ENCODE peak calls at places on chromosome X, in ten cellular contexts. P is endodermal cell; N is heart right ventricle; G is HTR-8/SVneo; T is EH; E is NCI-H2081; J is DMS53; X is globus pallidus; K is iPS-NIHi11; L is stimulated activated CD8-positive, alpha-beta memory T cell treated with anti-CD3 and anti-CD28 coated beads, Interleukin-15, amount 100 ng/mL, for 4 hours. I is an unnamed sample.

GRCh38 chrX:20515841-20516461 is 249.2 kb upstream of the RPS6KA3 start:
- DNase-seq in P (no peak), N (no peak), G (peak), T (peak), E (no peak), J (peak), X (no peak), K (peak), L (no peak), I (peak)

GRCh38 chrX:69234624-69235023 is 69.4 kb upstream of the PJA1 start:
- DNase-seq in P (no peak), N (no peak), G (no peak), T (no peak), E (no peak), J (no peak), X (no peak), K (no peak), L (no peak), I (no peak)

GRCh38 chrX:44235534-44235933 is 107.9 kb downstream of the EFHC2 start:
- DNase-seq in P (no peak), N (no peak), G (no peak), T (no peak), E (no peak), J (no peak), X (no peak), K (no peak), L (no peak), I (no peak)

GRCh38 chrX:130171446-130172126 is at the start of gene RAB33A:
- DNase-seq in P (peak), N (peak), G (no peak), T (peak), E (no peak), J (peak), X (peak), K (peak), L (no peak), I (peak)

GRCh38 chrX:126395909-126396308 is 156.7 kb downstream of the DCAF12L1 start:
- DNase-seq in P (no peak), N (no peak), G (no peak), T (no peak), E (no peak), J (no peak), X (no peak), K (no peak), L (no peak), I (no peak)

GRCh38 chrX:154300815-154301214 is 5.2 kb downstream of the TKTL1 start:
- DNase-seq in P (no peak), N (no peak), G (no peak), T (no peak), E (no peak), J (no peak), X (no peak), K (no peak), L (no peak), I (no peak)

GRCh38 chrX:114905251-114905650 is 112.2 kb downstream of the IL13RA2 start:
- DNase-seq in P (no peak), N (no peak), G (no peak), T (no peak), E (no peak), J (peak), X (no peak), K (no peak), L (no peak), I (no peak)

GRCh38 chrX:30620980-30621716 is 32.1 kb upstream of the GK start:
- DNase-seq in P (no peak), N (peak), G (peak), T (peak), E (no peak), J (peak), X (no peak), K (no peak), L (no peak), I (peak)

GRCh38 chrX:46279214-46279924 is 265.9 kb downstream of the ZNF674 start:
- DNase-seq in P (no peak), N (no peak), G (no peak), T (peak), E (peak), J (no peak), X (no peak), K (peak), L (no peak), I (peak)

GRCh38 chrX:148938348-148938747 is 437.9 kb downstream of the AFF2 start:
- DNase-seq in P (no peak), N (no peak), G (no peak), T (no peak), E (no peak), J (no peak), X (no peak), K (no peak), L (no peak), I (no peak)

GRCh38 chrX:29530520-29530919 is 684.8 kb upstream of the MAGEB2 start:
- DNase-seq in P (no peak), N (no peak), G (peak), T (peak), E (no peak), J (no peak), X (no peak), K (no peak), L (no peak), I (no peak)

GRCh38 chrX:69000857-69001256 is 164.4 kb downstream of the PJA1 start:
- DNase-seq in P (no peak), N (no peak), G (no peak), T (no peak), E (no peak), J (no peak), X (no peak), K (no peak), L (no peak), I (no peak)

GRCh38 chrX:19332983-19333382 is 10.7 kb upstream of the PDHA1 start:
- DNase-seq in P (peak), N (peak), G (no peak), T (peak), E (peak), J (peak), X (no peak), K (no peak), L (no peak), I (peak)

GRCh38 chrX:118579417-118579816 is 83.8 kb downstream of the DOCK11 start:
- DNase-seq in P (no peak), N (no peak), G (no peak), T (no peak), E (no peak), J (no peak), X (no peak), K (no peak), L (no peak), I (no peak)

GRCh38 chrX:70454441-70455365 is 10.1 kb downstream of the DLG3 start:
- DNase-seq in P (peak), N (peak), G (peak), T (peak), E (peak), J (peak), X (no peak), K (peak), L (no peak), I (peak)

GRCh38 chrX:71000139-71000538 is 68.0 kb downstream of the SNX12 start:
- DNase-seq in P (no peak), N (no peak), G (no peak), T (no peak), E (no peak), J (no peak), X (no peak), K (no peak), L (no peak), I (no peak)

GRCh38 chrX:119880552-119881437 is 9.2 kb downstream of the NDUFA1 start:
- DNase-seq in P (peak), N (peak), G (peak), T (peak), E (peak), J (peak), X (peak), K (peak), L (no peak), I (peak)

GRCh38 chrX:57821703-57822375 is 88.4 kb downstream of the ZXDA start:
- DNase-seq in P (peak), N (peak), G (peak), T (peak), E (peak), J (peak), X (peak), K (peak), L (no peak), I (peak)

GRCh38 chrX:153637121-153638040 is 9.6 kb upstream of the DUSP9 start:
- DNase-seq in P (peak), N (no peak), G (no peak), T (no peak), E (no peak), J (no peak), X (no peak), K (no peak), L (no peak), I (no peak)

GRCh38 chrX:49879656-49880277 is 483 bp downstream of the USP27X start:
- DNase-seq in P (no peak), N (no peak), G (no peak), T (peak), E (no peak), J (peak), X (no peak), K (peak), L (no peak), I (no peak)

GRCh38 chrX:17459596-17459995 is 84.6 kb downstream of the NHS start:
- DNase-seq in P (no peak), N (no peak), G (no peak), T (peak), E (no peak), J (no peak), X (no peak), K (no peak), L (no peak), I (no peak)

GRCh38 chrX:150269613-150270254 is 93.4 kb upstream of the MAMLD1 start:
- DNase-seq in P (no peak), N (no peak), G (no peak), T (no peak), E (no peak), J (peak), X (no peak), K (no peak), L (no peak), I (no peak)

GRCh38 chrX:22634751-22635150 is 362.0 kb downstream of the CBLL2 start:
- DNase-seq in P (no peak), N (no peak), G (no peak), T (peak), E (no peak), J (no peak), X (no peak), K (no peak), L (no peak), I (no peak)

GRCh38 chrX:68894513-68895338 is 65.9 kb downstream of the EFNB1 start:
- DNase-seq in P (peak), N (peak), G (no peak), T (peak), E (peak), J (peak), X (peak), K (peak), L (no peak), I (peak)

GRCh38 chrX:154356596-154356995 is 17.8 kb downstream of the FLNA start:
- DNase-seq in P (no peak), N (no peak), G (no peak), T (peak), E (no peak), J (no peak), X (no peak), K (no peak), L (no peak), I (no peak)

GRCh38 chrX:23890933-23891332 is 16.8 kb downstream of the APOO start:
- DNase-seq in P (no peak), N (no peak), G (no peak), T (peak), E (no peak), J (peak), X (no peak), K (no peak), L (no peak), I (no peak)

GRCh38 chrX:41265615-41266014 is 68.3 kb upstream of the DDX3X start:
- DNase-seq in P (no peak), N (peak), G (no peak), T (no peak), E (no peak), J (no peak), X (peak), K (no peak), L (no peak), I (peak)

GRCh38 chrX:77087529-77088169 is 359.5 kb upstream of the FGF16 start:
- DNase-seq in P (no peak), N (peak), G (no peak), T (peak), E (no peak), J (peak), X (peak), K (no peak), L (no peak), I (no peak)

GRCh38 chrX:72609313-72609712 is 36.7 kb upstream of the HDAC8 start:
- DNase-seq in P (no peak), N (no peak), G (peak), T (peak), E (no peak), J (peak), X (no peak), K (peak), L (no peak), I (no peak)

GRCh38 chrX:138917781-138918180 is 206.3 kb upstream of the FGF13 start:
- DNase-seq in P (no peak), N (no peak), G (no peak), T (peak), E (no peak), J (no peak), X (no peak), K (no peak), L (no peak), I (peak)

GRCh38 chrX:126658447-126658846 is 105.8 kb upstream of the DCAF12L1 start:
- DNase-seq in P (no peak), N (no peak), G (no peak), T (no peak), E (no peak), J (peak), X (no peak), K (no peak), L (no peak), I (no peak)

GRCh38 chrX:150899191-150899757 is 806 bp upstream of the CD99L2 start:
- DNase-seq in P (peak), N (peak), G (peak), T (peak), E (peak), J (peak), X (peak), K (no peak), L (no peak), I (peak)

GRCh38 chrX:91066104-91066503 is 368.5 kb upstream of the PABPC5 start:
- DNase-seq in P (peak), N (no peak), G (no peak), T (no peak), E (no peak), J (no peak), X (no peak), K (peak), L (no peak), I (no peak)

GRCh38 chrX:84188320-84188834 is 378 bp upstream of the RPS6KA6 start:
- DNase-seq in P (no peak), N (peak), G (peak), T (peak), E (peak), J (peak), X (peak), K (peak), L (no peak), I (no peak)

GRCh38 chrX:71095971-71096701 is 485 bp downstream of the FOXO4 start:
- DNase-seq in P (no peak), N (no peak), G (peak), T (peak), E (peak), J (peak), X (no peak), K (no peak), L (no peak), I (no peak)

GRCh38 chrX:70907900-70908299 is 611 bp downstream of the TEX11 start:
- DNase-seq in P (no peak), N (no peak), G (no peak), T (no peak), E (no peak), J (no peak), X (peak), K (no peak), L (no peak), I (no peak)

GRCh38 chrX:78652971-78653822 is 5.9 kb downstream of the RTL3 start:
- DNase-seq in P (no peak), N (no peak), G (peak), T (peak), E (no peak), J (peak), X (no peak), K (peak), L (no peak), I (peak)

I was measured in A673.